ENCODE peak calls at places on chromosomes 11 and 22, in seven cellular contexts. One of them, this sample, is unnamed. For H3K4me1, the result is how much of the 10 kb centered on the place peaks cover.

GRCh38 chr11:106668147-106668546 is 350.1 kb downstream of the GUCY1A2 start:
- DNase-seq in HepG2: no peak
- DNase-seq in IMR-90: peak
- DNase-seq in HCT116: no peak
- DNase-seq in A549: no peak
- DNase-seq in breast epithelium: no peak
- DNase-seq in thyroid gland: no peak
- DNase-seq in this sample: no peak

GRCh38 chr11:130737866-130738431 is 178.3 kb downstream of the SNX19 start:
- DNase-seq in HCT116: no peak
- DNase-seq in HepG2: no peak
- DNase-seq in A549: no peak
- DNase-seq in thyroid gland: no peak
- DNase-seq in breast epithelium: no peak
- DNase-seq in IMR-90: peak
- DNase-seq in this sample: no peak

GRCh38 chr11:94787798-94788197 is 19.6 kb downstream of the AMOTL1 start:
- DNase-seq in HepG2: no peak
- DNase-seq in IMR-90: no peak
- DNase-seq in HCT116: no peak
- DNase-seq in A549: no peak
- DNase-seq in thyroid gland: peak
- DNase-seq in breast epithelium: no peak
- DNase-seq in this sample: peak

GRCh38 chr22:22744412-22745224 is 100.2 kb downstream of the GGTLC2 start:
- DNase-seq in IMR-90: no peak
- DNase-seq in HepG2: no peak
- DNase-seq in A549: no peak
- DNase-seq in thyroid gland: no peak
- DNase-seq in breast epithelium: no peak
- DNase-seq in HCT116: no peak
- DNase-seq in this sample: no peak

GRCh38 chr11:116882386-116882785 is 45.0 kb upstream of the APOA1 start:
- DNase-seq in HCT116: peak
- DNase-seq in thyroid gland: no peak
- DNase-seq in IMR-90: peak
- DNase-seq in breast epithelium: no peak
- DNase-seq in A549: no peak
- DNase-seq in HepG2: no peak
- DNase-seq in this sample: no peak

GRCh38 chr11:34512810-34513673 is 552 bp downstream of the ELF5 start:
- DNase-seq in HCT116: peak
- DNase-seq in thyroid gland: peak
- DNase-seq in IMR-90: peak
- DNase-seq in HepG2: peak
- DNase-seq in breast epithelium: peak
- DNase-seq in A549: peak
- DNase-seq in this sample: peak

GRCh38 chr11:61828629-61829407 is 718 bp downstream of the FADS2 start:
- DNase-seq in thyroid gland: peak
- DNase-seq in A549: peak
- DNase-seq in HCT116: no peak
- DNase-seq in breast epithelium: no peak
- DNase-seq in HepG2: no peak
- DNase-seq in IMR-90: no peak
- DNase-seq in this sample: no peak

GRCh38 chr11:114432893-114433292 is 6.4 kb upstream of the REXO2 start:
- DNase-seq in IMR-90: no peak
- DNase-seq in breast epithelium: no peak
- DNase-seq in HepG2: no peak
- DNase-seq in HCT116: no peak
- DNase-seq in A549: no peak
- DNase-seq in thyroid gland: no peak
- DNase-seq in this sample: no peak

GRCh38 chr11:6194065-6194581 is 4.9 kb upstream of the OR52W1 start:
- DNase-seq in thyroid gland: no peak
- DNase-seq in HCT116: no peak
- DNase-seq in breast epithelium: no peak
- DNase-seq in IMR-90: no peak
- DNase-seq in HepG2: no peak
- DNase-seq in A549: no peak
- DNase-seq in this sample: no peak

GRCh38 chr11:10144954-10145353 is 149.1 kb downstream of the SBF2 start:
- DNase-seq in A549: no peak
- DNase-seq in IMR-90: no peak
- DNase-seq in HepG2: no peak
- DNase-seq in breast epithelium: no peak
- DNase-seq in thyroid gland: no peak
- DNase-seq in HCT116: no peak
- DNase-seq in this sample: no peak

GRCh38 chr11:34302046-34302921 is 55.5 kb downstream of the ABTB2 start:
- DNase-seq in breast epithelium: no peak
- DNase-seq in HCT116: peak
- DNase-seq in HepG2: no peak
- DNase-seq in thyroid gland: peak
- DNase-seq in A549: no peak
- DNase-seq in IMR-90: peak
- DNase-seq in this sample: no peak

GRCh38 chr11:31199403-31199802 is 170.1 kb downstream of the DCDC1 start:
- DNase-seq in breast epithelium: no peak
- DNase-seq in A549: no peak
- DNase-seq in IMR-90: no peak
- DNase-seq in HCT116: no peak
- DNase-seq in thyroid gland: no peak
- DNase-seq in HepG2: no peak
- DNase-seq in this sample: no peak

GRCh38 chr22:45324186-45324775 is 14.5 kb downstream of the FAM118A start:
- DNase-seq in IMR-90: no peak
- DNase-seq in thyroid gland: no peak
- DNase-seq in breast epithelium: no peak
- DNase-seq in HepG2: no peak
- DNase-seq in A549: no peak
- DNase-seq in HCT116: no peak
- DNase-seq in this sample: no peak

GRCh38 chr11:30106782-30107181 is 90.0 kb upstream of the KCNA4 start:
- DNase-seq in IMR-90: no peak
- DNase-seq in breast epithelium: no peak
- DNase-seq in HCT116: no peak
- DNase-seq in A549: no peak
- DNase-seq in thyroid gland: no peak
- DNase-seq in HepG2: no peak
- DNase-seq in this sample: no peak

GRCh38 chr22:30275625-30276024 is 9.0 kb upstream of the OSM start:
- DNase-seq in HCT116: no peak
- DNase-seq in breast epithelium: no peak
- DNase-seq in A549: no peak
- DNase-seq in IMR-90: no peak
- DNase-seq in thyroid gland: no peak
- DNase-seq in HepG2: no peak
- DNase-seq in this sample: no peak

GRCh38 chr22:37509026-37509886 is 10.0 kb downstream of the CARD10 start:
- DNase-seq in breast epithelium: no peak
- DNase-seq in HepG2: no peak
- DNase-seq in thyroid gland: no peak
- DNase-seq in HCT116: no peak
- DNase-seq in IMR-90: no peak
- DNase-seq in A549: no peak
- DNase-seq in this sample: no peak

GRCh38 chr22:37510046-37510445 is 9.2 kb downstream of the CARD10 start:
- DNase-seq in breast epithelium: no peak
- DNase-seq in HepG2: no peak
- DNase-seq in thyroid gland: no peak
- DNase-seq in A549: no peak
- DNase-seq in IMR-90: no peak
- DNase-seq in HCT116: no peak
- DNase-seq in this sample: no peak

GRCh38 chr22:37514526-37515051 is 4.6 kb downstream of the CARD10 start:
- DNase-seq in thyroid gland: no peak
- DNase-seq in breast epithelium: no peak
- DNase-seq in HepG2: no peak
- DNase-seq in HCT116: no peak
- DNase-seq in IMR-90: no peak
- DNase-seq in A549: no peak
- DNase-seq in this sample: no peak

GRCh38 chr22:37508431-37508963 is 10.7 kb downstream of the CARD10 start:
- DNase-seq in thyroid gland: no peak
- DNase-seq in IMR-90: no peak
- DNase-seq in A549: no peak
- DNase-seq in HCT116: no peak
- DNase-seq in HepG2: no peak
- DNase-seq in breast epithelium: no peak
- DNase-seq in this sample: no peak

GRCh38 chr22:37511368-37512104 is 7.7 kb downstream of the CARD10 start:
- DNase-seq in HepG2: no peak
- DNase-seq in breast epithelium: no peak
- DNase-seq in thyroid gland: no peak
- DNase-seq in IMR-90: peak
- DNase-seq in A549: no peak
- DNase-seq in HCT116: no peak
- DNase-seq in this sample: no peak
- H3K4me1 ChIP-seq in HepG2: half or more
- H3K4me1 ChIP-seq in breast epithelium: under half
- H3K4me1 ChIP-seq in thyroid gland: under half
- H3K4me1 ChIP-seq in IMR-90: under half
- H3K4me1 ChIP-seq in A549: half or more
- H3K4me1 ChIP-seq in HCT116: under half
- H3K4me1 ChIP-seq in this sample: under half

DNA sequence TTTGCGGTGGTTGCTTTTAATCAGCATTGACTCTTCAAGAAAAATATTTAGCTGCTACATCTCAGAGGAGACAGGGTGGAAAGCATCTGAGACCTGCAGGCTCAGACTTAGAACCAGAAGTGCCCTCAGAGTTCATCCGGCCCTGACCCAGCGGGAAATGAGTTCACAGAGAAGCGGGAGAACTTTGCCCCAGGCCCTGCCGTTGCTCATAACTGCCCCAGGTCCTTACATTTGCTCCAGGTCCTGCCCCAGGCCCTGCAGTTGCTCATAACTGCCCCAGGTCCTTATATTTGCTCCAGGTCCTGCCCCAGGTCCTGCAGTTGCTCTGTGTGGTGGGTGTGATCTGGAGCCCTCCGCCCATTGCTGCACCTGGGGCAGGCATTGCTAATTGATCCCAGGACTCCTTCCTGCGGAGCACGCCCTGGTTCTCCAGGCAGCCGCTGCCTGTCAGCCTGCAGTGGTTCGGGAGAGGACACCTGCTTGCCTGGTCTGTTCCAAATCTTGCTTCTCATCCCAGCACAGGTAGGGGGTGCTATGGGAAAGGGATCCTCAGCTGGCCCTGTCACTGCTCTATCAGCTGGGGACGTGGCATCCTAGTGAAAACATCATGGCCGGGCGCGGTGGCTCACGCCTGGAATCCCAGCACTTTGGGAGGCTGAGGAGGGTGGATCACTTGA is 58.1 kb upstream of the PPP6R3 start:
- DNase-seq in IMR-90: no peak
- DNase-seq in A549: no peak
- DNase-seq in breast epithelium: no peak
- DNase-seq in HepG2: no peak
- DNase-seq in HCT116: no peak
- DNase-seq in thyroid gland: no peak
- DNase-seq in this sample: no peak
- TF ChIP-seq CTCF in IMR-90: no peak
- TF ChIP-seq CTCF in A549: no peak
- TF ChIP-seq CTCF in breast epithelium: no peak
- TF ChIP-seq CTCF in HepG2: peak
- TF ChIP-seq CTCF in HCT116: no peak
- TF ChIP-seq CTCF in thyroid gland: no peak
- TF ChIP-seq CTCF in this sample: no peak

DNA sequence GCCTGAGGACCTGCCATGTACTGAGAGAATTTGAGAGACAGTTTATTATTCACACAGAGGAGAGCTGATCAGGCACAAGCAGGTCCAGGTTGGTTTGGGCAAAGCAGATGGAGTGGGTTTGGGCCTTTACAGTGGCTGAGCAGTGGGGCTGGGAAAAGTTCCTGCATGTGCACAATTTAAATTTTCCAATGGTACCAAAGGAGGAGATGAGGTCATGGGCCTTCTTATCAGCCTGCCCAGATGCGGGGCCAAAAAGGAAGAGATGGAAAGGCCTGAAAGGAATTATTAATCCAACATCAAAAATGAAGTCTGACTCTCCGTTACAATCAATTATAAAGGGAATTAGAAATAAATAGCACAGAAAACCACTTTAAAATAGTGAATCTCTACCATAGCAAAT is 367.6 kb downstream of the TMEM135 start:
- DNase-seq in thyroid gland: no peak
- DNase-seq in HCT116: no peak
- DNase-seq in HepG2: no peak
- DNase-seq in IMR-90: no peak
- DNase-seq in breast epithelium: no peak
- DNase-seq in A549: no peak
- DNase-seq in this sample: no peak
- TF ChIP-seq POLR2A in thyroid gland: no peak
- TF ChIP-seq POLR2A in HCT116: no peak
- TF ChIP-seq POLR2A in HepG2: no peak
- TF ChIP-seq POLR2A in IMR-90: no peak
- TF ChIP-seq POLR2A in breast epithelium: no peak
- TF ChIP-seq POLR2A in A549: no peak
- TF ChIP-seq POLR2A in this sample: no peak

DNA sequence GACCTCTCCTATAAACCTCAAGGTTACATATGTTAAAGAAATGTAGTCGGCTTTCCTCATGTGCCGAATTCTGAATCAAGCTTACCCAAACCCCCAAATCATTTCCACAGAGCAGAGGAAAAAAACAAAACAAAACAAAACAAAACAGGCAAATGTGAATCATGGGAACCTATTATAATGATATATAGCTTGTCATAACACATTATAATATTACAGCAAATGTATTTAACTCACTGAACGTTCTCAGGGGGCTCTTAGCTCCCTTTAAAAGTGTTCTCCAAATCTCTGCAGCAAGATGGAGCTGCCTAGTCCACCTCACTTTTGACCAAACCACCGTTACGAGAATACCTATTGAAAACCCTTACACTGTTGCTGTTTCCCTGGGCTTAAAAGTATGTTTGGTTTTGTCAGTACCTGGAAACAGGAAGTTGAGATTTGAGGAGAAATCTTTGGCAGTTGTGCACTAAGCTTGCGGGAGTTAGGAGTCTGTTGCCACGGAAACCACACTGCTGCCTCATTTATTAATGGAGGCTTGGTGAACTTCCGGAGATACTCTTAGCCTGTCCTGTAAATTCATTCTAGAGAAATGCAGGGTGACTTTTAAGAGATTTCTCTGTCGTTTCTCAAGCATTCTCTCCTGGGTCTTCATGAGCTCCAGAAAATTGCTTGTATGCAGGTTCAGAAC is 167.0 kb upstream of the RASSF10 start:
- DNase-seq in HepG2: no peak
- DNase-seq in A549: no peak
- DNase-seq in breast epithelium: no peak
- DNase-seq in thyroid gland: peak
- DNase-seq in HCT116: no peak
- DNase-seq in IMR-90: peak
- DNase-seq in this sample: no peak
- H3K4me1 ChIP-seq in HepG2: half or more
- H3K4me1 ChIP-seq in A549: half or more
- H3K4me1 ChIP-seq in breast epithelium: under half
- H3K4me1 ChIP-seq in thyroid gland: under half
- H3K4me1 ChIP-seq in HCT116: under half
- H3K4me1 ChIP-seq in IMR-90: under half
- H3K4me1 ChIP-seq in this sample: under half